ENCODE peak calls at places on chromosome 6, in ten cellular contexts. I is HFFc6; F is kidney tubule cell; U is body of pancreas; J is heart right ventricle; Q is stimulated activated CD8-positive, alpha-beta memory T cell treated with anti-CD3 and anti-CD28 coated beads, Interleukin-12 subunit alpha, Interleukin-12 subunit beta, amount 100 ng/mL, for 4 hours; P is fibroblast of the aortic adventitia; Z is GM20000; Y is activated CD4-positive, alpha-beta T cell treated with anti-CD3 and anti-CD28 coated beads, Interleukin-2, amount 10 ng/mL, durations not matched to agents 7 days and 5 days; X is neuronal stem cell. O is an unnamed sample.

GRCh38 chr6:75794351-75794846 is 45.4 kb downstream of the MYO6 start:
- DNase-seq in I (no peak), F (no peak), U (no peak), J (no peak), Q (no peak), P (no peak), Z (no peak), Y (no peak), X (no peak), O (no peak)

GRCh38 chr6:22045261-22045912 is 251.4 kb downstream of the PRL start:
- DNase-seq in I (no peak), F (peak), U (no peak), J (no peak), Q (no peak), P (no peak), Z (no peak), Y (no peak), X (no peak), O (no peak)

GRCh38 chr6:115898246-115898645 is 162.4 kb downstream of the FRK start:
- DNase-seq in I (no peak), F (no peak), U (no peak), J (no peak), Q (no peak), P (peak), Z (no peak), Y (no peak), X (no peak), O (no peak)

GRCh38 chr6:52675372-52675771 is 4.5 kb downstream of the TMEM14A start:
- DNase-seq in I (no peak), F (no peak), U (no peak), J (no peak), Q (no peak), P (no peak), Z (no peak), Y (no peak), X (no peak), O (no peak)

GRCh38 chr6:148358196-148358785 is 15.7 kb downstream of the SASH1 start:
- DNase-seq in I (no peak), F (no peak), U (no peak), J (peak), Q (no peak), P (peak), Z (no peak), Y (no peak), X (no peak), O (no peak)

GRCh38 chr6:158413028-158413427 is 100.8 kb downstream of the TULP4 start:
- DNase-seq in I (no peak), F (no peak), U (no peak), J (no peak), Q (no peak), P (no peak), Z (no peak), Y (no peak), X (no peak), O (no peak)

GRCh38 chr6:88780714-88781389 is 182.6 kb downstream of the RNGTT start:
- DNase-seq in I (peak), F (peak), U (peak), J (peak), Q (no peak), P (peak), Z (peak), Y (peak), X (peak), O (peak)

GRCh38 chr6:101001607-101002006 is 120.5 kb upstream of the ASCC3 start:
- DNase-seq in I (no peak), F (no peak), U (no peak), J (no peak), Q (no peak), P (no peak), Z (no peak), Y (no peak), X (no peak), O (no peak)

GRCh38 chr6:159395614-159396013 is 226.4 kb downstream of the FNDC1 start:
- DNase-seq in I (no peak), F (no peak), U (no peak), J (no peak), Q (no peak), P (no peak), Z (no peak), Y (no peak), X (no peak), O (no peak)

GRCh38 chr6:13044390-13044789 is 283.9 kb downstream of the TBC1D7 start:
- DNase-seq in I (no peak), F (peak), U (no peak), J (no peak), Q (no peak), P (peak), Z (no peak), Y (no peak), X (no peak), O (no peak)

GRCh38 chr6:16676978-16677377 is 84.3 kb downstream of the ATXN1 start:
- DNase-seq in I (peak), F (peak), U (peak), J (no peak), Q (no peak), P (peak), Z (no peak), Y (no peak), X (no peak), O (no peak)

GRCh38 chr6:152248987-152249386 is 388.2 kb downstream of the SYNE1 start:
- DNase-seq in I (no peak), F (no peak), U (no peak), J (no peak), Q (no peak), P (no peak), Z (no peak), Y (no peak), X (no peak), O (no peak)

GRCh38 chr6:138296786-138297185 is 78.5 kb upstream of the PBOV1 start:
- DNase-seq in I (no peak), F (no peak), U (no peak), J (no peak), Q (no peak), P (no peak), Z (no peak), Y (no peak), X (no peak), O (no peak)

GRCh38 chr6:133408543-133408942 is 167.4 kb downstream of the EYA4 start:
- DNase-seq in I (no peak), F (no peak), U (no peak), J (no peak), Q (no peak), P (no peak), Z (no peak), Y (no peak), X (no peak), O (no peak)

GRCh38 chr6:15244605-15245360 is 1.1 kb upstream of the JARID2 start:
- DNase-seq in I (peak), F (peak), U (peak), J (peak), Q (no peak), P (peak), Z (peak), Y (peak), X (no peak), O (peak)

GRCh38 chr6:16523550-16524379 is 237.5 kb downstream of the ATXN1 start:
- DNase-seq in I (peak), F (peak), U (no peak), J (peak), Q (no peak), P (peak), Z (no peak), Y (no peak), X (no peak), O (no peak)

GRCh38 chr6:3232017-3232838 is 4.8 kb upstream of the TUBB2B start:
- DNase-seq in I (no peak), F (no peak), U (no peak), J (no peak), Q (no peak), P (no peak), Z (no peak), Y (no peak), X (no peak), O (no peak)

GRCh38 chr6:10082385-10082784 is 332.5 kb downstream of the TFAP2A start:
- DNase-seq in I (no peak), F (no peak), U (no peak), J (no peak), Q (no peak), P (no peak), Z (no peak), Y (no peak), X (no peak), O (no peak)

GRCh38 chr6:164121527-164121926 is 707.0 kb downstream of the QKI start:
- DNase-seq in I (no peak), F (no peak), U (no peak), J (no peak), Q (no peak), P (no peak), Z (no peak), Y (no peak), X (no peak), O (no peak)

GRCh38 chr6:170087946-170088348 is 202.9 kb downstream of the DLL1 start:
- DNase-seq in I (no peak), F (no peak), U (peak), J (no peak), Q (peak), P (no peak), Z (peak), Y (peak), X (no peak), O (peak)

GRCh38 chr6:51118754-51119153 is 300.1 kb downstream of the TFAP2B start:
- DNase-seq in I (no peak), F (no peak), U (no peak), J (no peak), Q (no peak), P (no peak), Z (no peak), Y (no peak), X (no peak), O (no peak)

GRCh38 chr6:159086033-159086618 is 41.3 kb upstream of the TAGAP start:
- DNase-seq in I (no peak), F (no peak), U (no peak), J (no peak), Q (no peak), P (no peak), Z (no peak), Y (no peak), X (no peak), O (no peak)

GRCh38 chr6:44642870-44643522 is 255.5 kb downstream of the CDC5L start:
- DNase-seq in I (peak), F (peak), U (no peak), J (no peak), Q (no peak), P (no peak), Z (no peak), Y (peak), X (no peak), O (no peak)

GRCh38 chr6:118761643-118762042 is 110.3 kb upstream of the CEP85L start:
- DNase-seq in I (no peak), F (peak), U (no peak), J (no peak), Q (no peak), P (no peak), Z (no peak), Y (no peak), X (no peak), O (no peak)

GRCh38 chr6:33746651-33747100 is at the start of gene IP6K3:
- DNase-seq in I (no peak), F (no peak), U (no peak), J (peak), Q (no peak), P (no peak), Z (no peak), Y (no peak), X (no peak), O (no peak)

GRCh38 chr6:131823276-131823902 is 15.6 kb downstream of the ENPP1 start:
- DNase-seq in I (peak), F (no peak), U (no peak), J (no peak), Q (no peak), P (no peak), Z (no peak), Y (no peak), X (no peak), O (no peak)

GRCh38 chr6:3631862-3632261 is 119.7 kb downstream of the PXDC1 start:
- DNase-seq in I (no peak), F (no peak), U (no peak), J (no peak), Q (no peak), P (no peak), Z (no peak), Y (no peak), X (no peak), O (no peak)

GRCh38 chr6:134331255-134331654 is 13.3 kb upstream of the SGK1 start:
- DNase-seq in I (no peak), F (no peak), U (no peak), J (no peak), Q (no peak), P (no peak), Z (no peak), Y (no peak), X (no peak), O (no peak)

GRCh38 chr6:46113370-46113769 is 16.4 kb upstream of the ENPP4 start:
- DNase-seq in I (no peak), F (peak), U (no peak), J (no peak), Q (no peak), P (no peak), Z (no peak), Y (no peak), X (no peak), O (no peak)

GRCh38 chr6:150395388-150396009 is 26.7 kb downstream of the IYD start:
- DNase-seq in I (peak), F (peak), U (peak), J (peak), Q (no peak), P (peak), Z (peak), Y (peak), X (peak), O (no peak)

GRCh38 chr6:150150821-150151646 is 8.2 kb downstream of the PPP1R14C start:
- DNase-seq in I (no peak), F (no peak), U (no peak), J (no peak), Q (no peak), P (no peak), Z (no peak), Y (no peak), X (no peak), O (no peak)

GRCh38 chr6:66735106-66735890 is 1028.3 kb upstream of the EYS start:
- DNase-seq in I (no peak), F (no peak), U (no peak), J (no peak), Q (no peak), P (peak), Z (no peak), Y (no peak), X (no peak), O (no peak)

GRCh38 chr6:43276180-43277082 is 21.6 kb upstream of the SLC22A7 start:
- DNase-seq in I (no peak), F (no peak), U (no peak), J (no peak), Q (no peak), P (no peak), Z (peak), Y (peak), X (no peak), O (peak)

GRCh38 chr6:31180500-31180899 is 10.0 kb upstream of the POU5F1 start:
- DNase-seq in I (no peak), F (no peak), U (peak), J (peak), Q (no peak), P (peak), Z (no peak), Y (peak), X (no peak), O (peak)

O was measured in T-cell.